ENCODE peak calls at places on chromosome 7, in five cellular contexts. X, N, W, S and L are unnamed samples.

GRCh38 chr7:150340024-150340749 is 1.2 kb downstream of the RARRES2 start:
- DNase-seq in N (no peak), W (no peak), X (peak), S (no peak), L (no peak)

GRCh38 chr7:104207348-104207730 is 474 bp downstream of the ORC5 start:
- DNase-seq in W (no peak), X (peak), N (no peak), S (no peak), L (no peak)

GRCh38 chr7:50857804-50858203 is 75.1 kb upstream of the GRB10 start:
- DNase-seq in W (no peak), S (no peak), N (no peak), X (no peak), L (no peak)

GRCh38 chr7:12623885-12624498 is 53.5 kb downstream of the SCIN start:
- DNase-seq in X (peak), N (no peak), W (no peak), S (no peak), L (no peak)

GRCh38 chr7:95781967-95782586 is 9.7 kb downstream of the DYNC1I1 start:
- DNase-seq in S (no peak), W (no peak), X (no peak), N (no peak), L (no peak)

GRCh38 chr7:1197997-1198632 is 34.6 kb upstream of the UNCX start:
- DNase-seq in N (no peak), W (no peak), S (no peak), X (peak), L (no peak)

GRCh38 chr7:2860627-2861133 is 16.6 kb upstream of the GNA12 start:
- DNase-seq in W (no peak), X (no peak), N (no peak), S (peak), L (no peak)

GRCh38 chr7:138838166-138838565 is 40.2 kb upstream of the ATP6V0A4 start:
- DNase-seq in S (no peak), N (no peak), X (no peak), W (no peak), L (no peak)

GRCh38 chr7:8147760-8148463 is 114.1 kb downstream of the ICA1 start:
- DNase-seq in W (no peak), S (no peak), N (no peak), X (no peak), L (no peak)

GRCh38 chr7:21338728-21339164 is 89.1 kb upstream of the SP4 start:
- DNase-seq in S (no peak), N (no peak), W (no peak), X (no peak), L (no peak)

GRCh38 chr7:15317215-15317614 is 244.6 kb downstream of the AGMO start:
- DNase-seq in X (no peak), N (no peak), S (no peak), W (no peak), L (no peak)

GRCh38 chr7:30920021-30920583 is 8.4 kb downstream of the AQP1 start:
- DNase-seq in S (no peak), X (no peak), N (no peak), W (peak), L (no peak)

GRCh38 chr7:128352138-128352537 is 8.4 kb upstream of the RBM28 start:
- DNase-seq in X (peak), S (no peak), W (no peak), N (peak), L (no peak)

GRCh38 chr7:101699884-101700283 is 70.8 kb upstream of the MYL10 start:
- DNase-seq in W (no peak), N (no peak), S (no peak), X (no peak), L (no peak)

GRCh38 chr7:135723411-135723810 is 4.6 kb downstream of the SLC13A4 start:
- DNase-seq in W (no peak), S (no peak), X (no peak), N (no peak), L (no peak)

GRCh38 chr7:101927389-101928306 is 110.2 kb downstream of the CUX1 start:
- DNase-seq in W (peak), N (no peak), X (peak), S (no peak), L (no peak)

GRCh38 chr7:23418046-23418445 is 52.2 kb downstream of the IGF2BP3 start:
- DNase-seq in N (no peak), S (no peak), W (no peak), X (peak), L (no peak)

GRCh38 chr7:36216063-36216684 is 63.1 kb downstream of the EEPD1 start:
- DNase-seq in W (no peak), N (no peak), X (peak), S (peak), L (no peak)

GRCh38 chr7:2299131-2299829 is 15.0 kb downstream of the SNX8 start:
- DNase-seq in W (no peak), S (no peak), N (no peak), X (peak), L (peak)

GRCh38 chr7:140212100-140212881 is 35.5 kb upstream of the KDM7A start:
- DNase-seq in W (peak), N (no peak), S (no peak), X (no peak), L (no peak)

GRCh38 chr7:110922906-110923305 is 168.0 kb upstream of the LRRN3 start:
- DNase-seq in X (peak), W (no peak), S (no peak), N (no peak), L (no peak)

GRCh38 chr7:74403521-74404387 is 50.0 kb upstream of the GTF2IRD1 start:
- DNase-seq in S (no peak), W (no peak), N (no peak), X (no peak), L (no peak)

GRCh38 chr7:114922151-114922651 is 307 bp downstream of the MDFIC start:
- DNase-seq in S (peak), X (peak), W (peak), N (peak), L (no peak)

GRCh38 chr7:130180571-130180971 is 24.6 kb downstream of the TMEM209 start:
- DNase-seq in W (no peak), X (no peak), S (no peak), N (no peak), L (no peak)

DNA sequence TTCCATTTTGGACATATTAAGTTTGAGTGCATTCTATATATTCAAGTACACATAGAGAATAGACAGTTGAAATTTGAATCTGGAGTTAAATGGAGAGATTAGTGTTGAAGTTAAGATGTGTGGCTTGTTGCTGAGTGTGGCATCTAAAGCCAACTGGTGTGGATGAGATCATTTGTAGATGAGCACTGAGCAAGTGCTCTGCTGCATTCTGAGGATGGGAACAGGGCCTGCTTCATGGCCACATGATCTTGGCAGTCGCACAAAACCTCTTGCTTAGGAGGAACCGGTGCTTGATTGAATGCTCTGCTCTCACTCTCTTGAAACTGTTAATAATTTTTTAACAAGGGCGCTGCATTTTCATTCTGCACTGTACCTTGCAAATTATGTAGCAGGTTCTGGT is 62.0 kb downstream of the EPDR1 start:
- DNase-seq in X (no peak), W (no peak), N (no peak), S (no peak), L (no peak)
- TF ChIP-seq CTCF in X (no peak), W (no peak), N (no peak), S (no peak), L (no peak)

DNA sequence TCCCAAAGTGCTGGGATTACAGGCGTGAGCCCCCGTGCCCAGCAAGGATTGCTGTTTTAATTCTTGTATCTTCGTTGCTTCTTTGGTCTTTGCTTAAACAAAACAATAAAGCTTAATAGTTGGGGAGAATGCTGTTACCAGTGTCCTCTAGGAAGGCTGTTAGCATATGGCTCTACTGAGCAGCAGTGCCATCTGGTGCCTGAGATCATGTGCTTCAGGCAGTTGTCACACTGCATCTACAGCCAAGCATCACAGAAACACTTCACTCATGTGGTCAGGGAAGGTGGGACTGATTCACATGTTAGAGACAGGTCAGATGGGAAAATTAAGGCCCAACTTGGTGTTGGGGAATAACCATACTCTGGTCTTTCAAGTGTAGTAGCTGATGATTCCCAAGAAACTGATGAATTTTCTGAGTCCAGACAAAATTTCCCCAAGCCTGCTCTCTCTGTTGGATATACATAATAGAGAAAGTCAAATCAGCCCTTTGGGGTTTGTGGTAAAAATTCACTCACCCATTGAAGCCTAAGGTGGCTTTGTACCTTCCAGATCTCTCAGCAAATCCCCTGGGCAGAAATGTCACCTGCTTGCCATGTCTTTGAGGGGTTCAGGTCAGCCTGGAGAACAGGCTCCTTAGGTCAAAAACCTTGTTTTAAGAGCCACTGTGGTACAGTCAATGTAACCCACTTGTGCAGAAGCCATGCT is 28.4 kb downstream of the UBE2D4 start:
- DNase-seq in S (no peak), X (peak), W (no peak), N (no peak), L (no peak)
- TF ChIP-seq CTCF in S (peak), X (peak), W (no peak), N (peak), L (peak)

GRCh38 chr7:151631149-151631967 is 111.7 kb upstream of the RHEB start:
- DNase-seq in S (no peak), N (peak), X (no peak), W (no peak), L (no peak)
- TF ChIP-seq CTCF in S (peak), N (no peak), X (no peak), W (no peak), L (peak)

GRCh38 chr7:152145853-152146466 is 120.5 kb downstream of the GALNT11 start:
- DNase-seq in W (no peak), N (peak), X (peak), S (no peak), L (no peak)
- TF ChIP-seq CTCF in W (no peak), N (peak), X (peak), S (peak), L (peak)

GRCh38 chr7:108149908-108150307 is 19.7 kb upstream of the LAMB4 start:
- DNase-seq in N (no peak), S (no peak), W (no peak), X (no peak), L (no peak)
- TF ChIP-seq CTCF in N (no peak), S (no peak), W (no peak), X (no peak), L (no peak)

GRCh38 chr7:26860361-26860760 is 4.0 kb downstream of the SKAP2 start:
- DNase-seq in X (no peak), W (no peak), N (no peak), S (no peak), L (no peak)
- TF ChIP-seq CTCF in X (no peak), W (no peak), N (no peak), S (no peak), L (no peak)

DNA sequence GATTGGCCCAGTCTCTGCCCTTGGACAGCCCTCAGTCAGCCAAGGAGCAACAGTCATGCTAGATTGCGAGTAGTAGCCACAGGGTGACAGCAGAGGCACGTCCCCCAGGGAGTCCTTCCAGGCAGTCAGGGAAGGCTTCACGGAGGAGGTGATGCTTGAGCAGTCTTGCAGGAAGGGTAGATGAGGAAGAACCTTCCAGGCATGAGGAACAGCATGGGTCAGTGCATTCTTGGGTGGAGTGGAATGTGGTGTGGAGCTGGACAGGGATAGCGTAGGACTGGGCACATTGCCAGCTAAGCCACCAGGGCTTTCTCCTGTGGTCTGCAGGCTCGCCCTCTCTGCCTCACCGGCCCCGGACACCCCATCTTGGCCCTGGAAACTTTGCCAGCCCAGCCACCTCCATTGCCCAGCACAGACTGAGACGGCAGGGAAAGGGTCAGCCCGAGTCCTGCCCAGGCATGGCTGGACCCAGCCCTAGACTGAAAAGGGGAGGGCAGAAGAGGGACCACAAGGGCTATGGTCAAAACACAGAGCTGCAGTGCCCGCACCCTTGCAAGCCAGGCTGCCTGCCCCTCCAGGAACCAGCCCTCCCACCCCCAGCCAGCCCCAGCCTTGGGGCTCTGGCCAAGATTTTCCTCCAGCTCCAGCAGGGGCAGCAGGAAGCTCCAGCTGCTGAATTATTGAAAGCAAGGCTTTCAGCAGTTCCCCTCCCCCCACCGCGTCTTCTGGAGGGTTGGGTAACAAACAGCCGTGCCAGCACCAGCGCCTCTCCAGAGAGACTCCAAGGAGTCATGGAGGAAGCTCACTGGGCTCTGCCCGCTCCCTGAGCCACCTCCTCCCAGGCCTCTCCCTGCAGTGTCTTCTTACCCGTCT is 18.7 kb downstream of the SRRM3 start:
- DNase-seq in X (peak), S (no peak), W (no peak), N (no peak), L (no peak)
- TF ChIP-seq CTCF in X (peak), S (no peak), W (no peak), N (no peak), L (no peak)